ENCODE peak calls at places on chromosomes 7 and 10, in five cellular contexts. F is fibroblast of the aortic adventitia, D is AG10803, M is right cardiac atrium, T is cardiac fibroblast. Y is an unnamed sample.

GRCh38 chr10:79129361-79129997 is 60.7 kb downstream of the ZMIZ1 start:
- DNase-seq in T (peak), D (no peak), F (no peak), M (no peak), Y (peak)

GRCh38 chr7:100247152-100247757 is 27.5 kb downstream of the PVRIG start:
- DNase-seq in M (no peak), D (peak), T (peak), F (peak), Y (peak)

GRCh38 chr10:124647421-124648130 is 96.6 kb downstream of the FAM53B start:
- DNase-seq in M (peak), D (peak), F (peak), T (peak), Y (peak)

GRCh38 chr7:16178069-16178468 is 243.3 kb downstream of the CRPPA start:
- DNase-seq in T (no peak), M (no peak), F (no peak), D (no peak), Y (no peak)

GRCh38 chr10:36802523-36803153 is 322.8 kb upstream of the ANKRD30A start:
- DNase-seq in T (peak), M (peak), D (peak), F (peak), Y (peak)

GRCh38 chr10:104321716-104322415 is 16.4 kb downstream of the ITPRIP start:
- DNase-seq in T (no peak), F (no peak), M (no peak), D (no peak), Y (no peak)

GRCh38 chr10:6400331-6400730 is 179.7 kb downstream of the PRKCQ start:
- DNase-seq in T (no peak), F (no peak), M (no peak), D (no peak), Y (no peak)

GRCh38 chr7:143391462-143392404 is 10.6 kb downstream of the ZYX start:
- DNase-seq in T (peak), D (peak), M (peak), F (peak), Y (no peak)

GRCh38 chr7:47725031-47725780 is 143.3 kb upstream of the TNS3 start:
- DNase-seq in T (no peak), F (peak), D (no peak), M (no peak), Y (no peak)

GRCh38 chr7:70457477-70458194 is 674.3 kb upstream of the GALNT17 start:
- DNase-seq in M (no peak), T (no peak), D (no peak), F (no peak), Y (no peak)

GRCh38 chr10:17406036-17406834 is 48.2 kb downstream of the ST8SIA6 start:
- DNase-seq in D (no peak), F (no peak), T (no peak), M (no peak), Y (no peak)

GRCh38 chr7:114711244-114711643 is 210.7 kb upstream of the MDFIC start:
- DNase-seq in M (no peak), D (no peak), F (no peak), T (no peak), Y (no peak)

GRCh38 chr10:8902926-8903325 is 848.4 kb downstream of the GATA3 start:
- DNase-seq in F (no peak), D (no peak), T (no peak), M (no peak), Y (no peak)

DNA sequence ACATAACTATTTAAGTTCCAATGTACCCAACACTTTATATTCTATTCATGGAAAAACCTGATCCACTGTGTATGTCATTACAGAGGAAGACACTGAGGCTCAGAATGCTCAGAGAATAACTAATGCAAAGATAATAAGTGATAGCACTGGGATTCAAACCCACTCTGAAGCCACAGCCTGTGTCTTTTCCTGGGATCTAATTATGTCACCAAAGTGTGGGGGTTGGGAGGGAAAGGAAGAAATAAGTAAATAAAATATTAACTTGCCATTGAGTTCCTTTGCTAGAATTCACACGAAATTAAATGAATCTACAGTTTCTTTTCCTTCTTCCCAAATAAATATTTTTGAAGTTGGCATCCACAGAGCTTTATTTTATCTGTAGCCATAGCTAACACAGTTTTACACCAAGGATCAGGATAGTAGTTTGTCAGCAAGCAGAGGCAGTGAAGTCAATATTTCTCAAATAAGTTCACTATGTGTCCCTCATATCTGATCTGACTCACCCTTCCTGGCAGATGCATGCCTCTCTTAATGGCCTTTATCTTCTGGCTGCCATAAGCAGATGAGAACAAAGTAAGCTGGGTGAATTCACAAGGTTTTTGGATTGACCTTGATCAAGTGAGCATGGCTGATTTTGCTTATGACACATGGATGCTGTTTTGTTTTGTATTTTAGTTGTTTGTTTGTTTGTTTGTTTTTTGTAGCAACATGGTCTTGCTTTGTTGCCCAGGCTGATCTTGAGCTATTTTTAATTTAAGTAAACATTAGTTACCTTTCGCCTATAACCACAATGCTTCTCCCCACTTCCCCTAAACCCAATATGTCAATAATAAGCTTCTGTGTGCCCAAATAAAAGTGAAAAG is 6.3 kb downstream of the RAPGEF5 start:
- DNase-seq in T (peak), M (no peak), D (peak), F (peak), Y (no peak)
- H3K4me3 ChIP-seq in T (no peak), M (no peak), D (no peak), F (no peak), Y (no peak)

GRCh38 chr10:56357018-56357417 is 4.0 kb downstream of the ZWINT start:
- DNase-seq in M (no peak), T (no peak), F (no peak), D (no peak), Y (no peak)
- H3K4me3 ChIP-seq in M (no peak), T (no peak), F (no peak), D (no peak), Y (no peak)

GRCh38 chr7:2470204-2471021 is 5.8 kb downstream of the GRIFIN start:
- DNase-seq in T (no peak), M (no peak), F (no peak), D (no peak), Y (no peak)

GRCh38 chr7:2471022-2471329 is 5.2 kb downstream of the GRIFIN start:
- DNase-seq in F (peak), D (no peak), M (no peak), T (peak), Y (no peak)

GRCh38 chr7:2472744-2473143 is 3.5 kb downstream of the GRIFIN start:
- DNase-seq in M (no peak), F (no peak), T (no peak), D (no peak), Y (no peak)

GRCh38 chr7:2473496-2474180 is 2.6 kb downstream of the GRIFIN start:
- DNase-seq in T (no peak), D (no peak), F (no peak), M (no peak), Y (no peak)

GRCh38 chr7:2471396-2471795 is 4.8 kb downstream of the GRIFIN start:
- DNase-seq in D (no peak), M (peak), F (no peak), T (peak), Y (peak)
- H3K4me3 ChIP-seq in D (no peak), M (no peak), F (no peak), T (no peak), Y (no peak)

GRCh38 chr7:20777377-20778062 is 9.2 kb downstream of the SP8 start:
- DNase-seq in T (no peak), M (no peak), F (no peak), D (no peak), Y (no peak)

GRCh38 chr7:20776942-20777341 is 9.7 kb downstream of the SP8 start:
- DNase-seq in M (no peak), T (no peak), F (no peak), D (no peak), Y (no peak)

GRCh38 chr7:20779041-20779440 is 7.6 kb downstream of the SP8 start:
- DNase-seq in D (no peak), M (no peak), F (no peak), T (no peak), Y (no peak)

GRCh38 chr7:20776214-20776875 is 10.3 kb downstream of the SP8 start:
- DNase-seq in T (no peak), M (no peak), D (no peak), F (no peak), Y (no peak)

GRCh38 chr7:20778063-20778721 is 8.5 kb downstream of the SP8 start:
- DNase-seq in F (no peak), T (peak), D (no peak), M (peak), Y (peak)
- H3K4me3 ChIP-seq in F (peak), T (peak), D (peak), M (peak), Y (peak)

Y was measured in WERI-Rb-1.